ENCODE peak calls at places on chromosomes 6 and 20, in nine cellular contexts. L is transverse colon, N is T-helper 9 cell, P is GM23248, F is cardiac fibroblast, M is DMS153, W is NCI-H1436, A is AG08396, X is HuH-7.5. J is an unnamed sample.

GRCh38 chr6:4280721-4281120 is 145.3 kb upstream of the ECI2 start:
- DNase-seq in A (peak), W (no peak), X (no peak), M (no peak), F (peak), L (no peak), P (peak), N (no peak), J (no peak)

GRCh38 chr20:48295445-48295903 is 510.2 kb upstream of the SULF2 start:
- DNase-seq in N (no peak), M (no peak), A (peak), F (peak), W (no peak), L (no peak), X (peak), P (peak), J (no peak)

GRCh38 chr6:294656-295565 is 2.6 kb downstream of the DUSP22 start:
- DNase-seq in X (no peak), P (peak), A (no peak), L (no peak), M (no peak), F (no peak), N (no peak), W (no peak), J (no peak)

GRCh38 chr6:31663087-31663960 is 1.5 kb downstream of the GPANK1 start:
- DNase-seq in X (no peak), L (no peak), F (no peak), P (peak), W (no peak), A (peak), M (no peak), N (no peak), J (no peak)

GRCh38 chr20:37096415-37097039 is 730 bp upstream of the RBL1 start:
- DNase-seq in X (no peak), M (no peak), W (no peak), N (no peak), P (no peak), L (no peak), A (no peak), F (peak), J (peak)

GRCh38 chr20:44962483-44962882 is 2.3 kb upstream of the TOMM34 start:
- DNase-seq in L (no peak), N (no peak), P (no peak), X (no peak), W (no peak), M (no peak), F (no peak), A (no peak), J (no peak)

GRCh38 chr6:139743629-139744028 is 369.2 kb upstream of the CITED2 start:
- DNase-seq in L (no peak), X (no peak), M (no peak), F (peak), P (peak), A (peak), W (no peak), N (no peak), J (no peak)

GRCh38 chr6:148577687-148578488 is 168.9 kb upstream of the UST start:
- DNase-seq in W (no peak), N (peak), L (peak), P (peak), A (peak), F (peak), X (peak), M (peak), J (peak)

GRCh38 chr6:51398793-51399192 is 580.1 kb downstream of the TFAP2B start:
- DNase-seq in N (no peak), W (peak), A (no peak), M (peak), P (no peak), F (no peak), X (no peak), L (no peak), J (peak)

GRCh38 chr6:71855406-71855805 is 30.9 kb upstream of the RIMS1 start:
- DNase-seq in P (peak), N (no peak), L (no peak), F (no peak), W (no peak), M (peak), A (no peak), X (no peak), J (peak)

GRCh38 chr6:167788531-167788903 is 38.2 kb upstream of the AFDN start:
- DNase-seq in F (no peak), X (no peak), A (no peak), N (no peak), P (no peak), M (no peak), W (no peak), L (no peak), J (no peak)

GRCh38 chr6:166005846-166006592 is 161.6 kb downstream of the TBXT start:
- DNase-seq in A (peak), F (peak), P (peak), L (peak), W (peak), M (peak), N (no peak), X (no peak), J (no peak)

GRCh38 chr6:20740727-20741126 is 206.5 kb downstream of the CDKAL1 start:
- DNase-seq in M (no peak), X (no peak), A (no peak), F (no peak), P (no peak), W (no peak), N (no peak), L (no peak), J (no peak)

GRCh38 chr6:32151131-32151884 is 431 bp downstream of the PRRT1 start:
- DNase-seq in L (no peak), W (no peak), F (no peak), M (no peak), N (no peak), P (peak), X (no peak), A (no peak), J (no peak)

GRCh38 chr6:150139533-150139932 is 3.3 kb upstream of the PPP1R14C start:
- DNase-seq in F (no peak), X (no peak), A (no peak), N (no peak), M (no peak), W (no peak), P (no peak), L (no peak), J (no peak)

GRCh38 chr6:109229536-109229935 is 134.2 kb downstream of the CEP57L1 start:
- DNase-seq in A (no peak), P (peak), L (peak), N (no peak), W (no peak), X (peak), M (peak), F (no peak), J (no peak)

GRCh38 chr20:46946796-46947195 is 52.2 kb downstream of the EYA2 start:
- DNase-seq in W (no peak), F (peak), L (no peak), X (no peak), M (no peak), A (no peak), P (no peak), N (no peak), J (no peak)

GRCh38 chr6:144664281-144664680 is 379.1 kb downstream of the UTRN start:
- DNase-seq in F (no peak), W (no peak), N (no peak), M (no peak), X (no peak), P (no peak), L (no peak), A (no peak), J (no peak)